ENCODE peak calls at places on chromosomes 16 and 17, in six cellular contexts. One of them, this sample, is unnamed. For H3K9me3, the result is how much of the 10 kb centered on the place peaks cover.

GRCh38 chr16:22962905-22963304 is 148.9 kb downstream of the HS3ST2 start:
- DNase-seq in CD4-positive, alpha-beta T cell: no peak
- DNase-seq in colonic mucosa: no peak
- DNase-seq in body of pancreas: no peak
- DNase-seq in heart left ventricle: no peak
- DNase-seq in heart right ventricle: no peak
- DNase-seq in this sample: no peak

GRCh38 chr16:25317732-25318316 is 60.2 kb upstream of the ZKSCAN2 start:
- DNase-seq in CD4-positive, alpha-beta T cell: no peak
- DNase-seq in colonic mucosa: no peak
- DNase-seq in body of pancreas: no peak
- DNase-seq in heart left ventricle: no peak
- DNase-seq in heart right ventricle: no peak
- DNase-seq in this sample: no peak

GRCh38 chr17:78174332-78174869 is 6.0 kb downstream of the SYNGR2 start:
- DNase-seq in CD4-positive, alpha-beta T cell: no peak
- DNase-seq in colonic mucosa: peak
- DNase-seq in body of pancreas: peak
- DNase-seq in heart left ventricle: peak
- DNase-seq in heart right ventricle: peak
- DNase-seq in this sample: no peak

GRCh38 chr17:49901460-49902331 is 53.8 kb upstream of the TAC4 start:
- DNase-seq in CD4-positive, alpha-beta T cell: no peak
- DNase-seq in colonic mucosa: no peak
- DNase-seq in body of pancreas: peak
- DNase-seq in heart left ventricle: no peak
- DNase-seq in heart right ventricle: no peak
- DNase-seq in this sample: no peak

GRCh38 chr17:44900894-44901293 is 1.6 kb upstream of the EFTUD2 start:
- DNase-seq in CD4-positive, alpha-beta T cell: no peak
- DNase-seq in colonic mucosa: no peak
- DNase-seq in body of pancreas: no peak
- DNase-seq in heart left ventricle: no peak
- DNase-seq in heart right ventricle: no peak
- DNase-seq in this sample: no peak

GRCh38 chr17:55451758-55452468 is 30.3 kb upstream of the MMD start:
- DNase-seq in CD4-positive, alpha-beta T cell: no peak
- DNase-seq in colonic mucosa: no peak
- DNase-seq in body of pancreas: no peak
- DNase-seq in heart left ventricle: no peak
- DNase-seq in heart right ventricle: no peak
- DNase-seq in this sample: no peak

GRCh38 chr17:5035356-5035755 is at the start of gene SLC52A1:
- DNase-seq in CD4-positive, alpha-beta T cell: no peak
- DNase-seq in colonic mucosa: peak
- DNase-seq in body of pancreas: no peak
- DNase-seq in heart left ventricle: no peak
- DNase-seq in heart right ventricle: no peak
- DNase-seq in this sample: no peak

GRCh38 chr17:79154446-79154845 is 79.8 kb downstream of the ENGASE start:
- DNase-seq in CD4-positive, alpha-beta T cell: no peak
- DNase-seq in colonic mucosa: no peak
- DNase-seq in body of pancreas: peak
- DNase-seq in heart left ventricle: peak
- DNase-seq in heart right ventricle: peak
- DNase-seq in this sample: no peak

GRCh38 chr17:57577751-57578607 is 167.1 kb downstream of the CCDC182 start:
- DNase-seq in CD4-positive, alpha-beta T cell: no peak
- DNase-seq in colonic mucosa: peak
- DNase-seq in body of pancreas: no peak
- DNase-seq in heart left ventricle: no peak
- DNase-seq in heart right ventricle: no peak
- DNase-seq in this sample: no peak

GRCh38 chr17:15134363-15134762 is 130.8 kb downstream of the PMP22 start:
- DNase-seq in CD4-positive, alpha-beta T cell: no peak
- DNase-seq in colonic mucosa: no peak
- DNase-seq in body of pancreas: no peak
- DNase-seq in heart left ventricle: no peak
- DNase-seq in heart right ventricle: no peak
- DNase-seq in this sample: no peak

GRCh38 chr17:4941027-4941610 is 1.1 kb downstream of the RNF167 start:
- DNase-seq in CD4-positive, alpha-beta T cell: no peak
- DNase-seq in colonic mucosa: no peak
- DNase-seq in body of pancreas: no peak
- DNase-seq in heart left ventricle: no peak
- DNase-seq in heart right ventricle: no peak
- DNase-seq in this sample: no peak

GRCh38 chr16:3444032-3444388 is 530 bp downstream of the NAA60 start:
- DNase-seq in CD4-positive, alpha-beta T cell: no peak
- DNase-seq in colonic mucosa: peak
- DNase-seq in body of pancreas: no peak
- DNase-seq in heart left ventricle: no peak
- DNase-seq in heart right ventricle: no peak
- DNase-seq in this sample: no peak

GRCh38 chr17:62751350-62751691 is 56.8 kb downstream of the MARCHF10 start:
- DNase-seq in CD4-positive, alpha-beta T cell: no peak
- DNase-seq in colonic mucosa: no peak
- DNase-seq in body of pancreas: no peak
- DNase-seq in heart left ventricle: no peak
- DNase-seq in heart right ventricle: no peak
- DNase-seq in this sample: no peak
- H3K9me3 ChIP-seq in CD4-positive, alpha-beta T cell: under half
- H3K9me3 ChIP-seq in colonic mucosa: under half
- H3K9me3 ChIP-seq in body of pancreas: under half
- H3K9me3 ChIP-seq in heart left ventricle: under half
- H3K9me3 ChIP-seq in heart right ventricle: under half
- H3K9me3 ChIP-seq in this sample: under half

GRCh38 chr16:72313903-72314302 is 141.9 kb upstream of the PMFBP1 start:
- DNase-seq in CD4-positive, alpha-beta T cell: no peak
- DNase-seq in colonic mucosa: no peak
- DNase-seq in body of pancreas: no peak
- DNase-seq in heart left ventricle: no peak
- DNase-seq in heart right ventricle: no peak
- DNase-seq in this sample: no peak

GRCh38 chr16:72309001-72309400 is 137.0 kb upstream of the PMFBP1 start:
- DNase-seq in CD4-positive, alpha-beta T cell: no peak
- DNase-seq in colonic mucosa: no peak
- DNase-seq in body of pancreas: peak
- DNase-seq in heart left ventricle: no peak
- DNase-seq in heart right ventricle: no peak
- DNase-seq in this sample: no peak

GRCh38 chr16:72308396-72308795 is 136.4 kb upstream of the PMFBP1 start:
- DNase-seq in CD4-positive, alpha-beta T cell: no peak
- DNase-seq in colonic mucosa: no peak
- DNase-seq in body of pancreas: no peak
- DNase-seq in heart left ventricle: no peak
- DNase-seq in heart right ventricle: no peak
- DNase-seq in this sample: no peak

GRCh38 chr16:72311426-72311825 is 139.5 kb upstream of the PMFBP1 start:
- DNase-seq in CD4-positive, alpha-beta T cell: no peak
- DNase-seq in colonic mucosa: no peak
- DNase-seq in body of pancreas: no peak
- DNase-seq in heart left ventricle: no peak
- DNase-seq in heart right ventricle: no peak
- DNase-seq in this sample: no peak

GRCh38 chr16:72312862-72313261 is 140.9 kb upstream of the PMFBP1 start:
- DNase-seq in CD4-positive, alpha-beta T cell: no peak
- DNase-seq in colonic mucosa: no peak
- DNase-seq in body of pancreas: no peak
- DNase-seq in heart left ventricle: no peak
- DNase-seq in heart right ventricle: no peak
- DNase-seq in this sample: no peak
- H3K9me3 ChIP-seq in CD4-positive, alpha-beta T cell: under half
- H3K9me3 ChIP-seq in colonic mucosa: under half
- H3K9me3 ChIP-seq in body of pancreas: under half
- H3K9me3 ChIP-seq in heart left ventricle: under half
- H3K9me3 ChIP-seq in heart right ventricle: under half
- H3K9me3 ChIP-seq in this sample: under half

GRCh38 chr17:16552637-16553045 is 16.4 kb downstream of the ZNF287 start:
- DNase-seq in CD4-positive, alpha-beta T cell: no peak
- DNase-seq in colonic mucosa: no peak
- DNase-seq in body of pancreas: no peak
- DNase-seq in heart left ventricle: no peak
- DNase-seq in heart right ventricle: no peak
- DNase-seq in this sample: no peak
- H3K9me3 ChIP-seq in CD4-positive, alpha-beta T cell: half or more
- H3K9me3 ChIP-seq in colonic mucosa: under half
- H3K9me3 ChIP-seq in body of pancreas: under half
- H3K9me3 ChIP-seq in heart left ventricle: half or more
- H3K9me3 ChIP-seq in heart right ventricle: half or more
- H3K9me3 ChIP-seq in this sample: under half

DNA sequence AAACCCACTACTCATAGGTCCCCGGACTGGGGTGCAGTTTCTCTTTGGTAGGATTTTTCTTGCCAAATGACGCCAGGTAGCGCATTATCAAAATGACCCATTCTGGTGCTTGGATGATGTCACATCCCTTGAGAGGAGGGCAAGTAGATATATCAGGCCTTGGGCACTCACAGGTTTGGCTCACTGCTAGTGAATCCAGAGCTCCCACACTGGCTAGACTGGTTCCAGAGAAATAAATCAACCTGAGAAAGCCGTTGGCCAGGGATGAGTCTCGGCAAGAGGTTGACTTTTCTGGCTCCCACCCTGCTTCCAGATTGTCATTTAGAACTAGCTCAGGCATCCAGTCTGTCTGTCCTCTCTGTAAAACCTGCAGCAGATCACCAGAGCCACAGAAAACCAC is 188.4 kb upstream of the MAF start:
- DNase-seq in CD4-positive, alpha-beta T cell: no peak
- DNase-seq in colonic mucosa: no peak
- DNase-seq in body of pancreas: no peak
- DNase-seq in heart left ventricle: no peak
- DNase-seq in heart right ventricle: no peak
- DNase-seq in this sample: no peak
- H3K9me3 ChIP-seq in CD4-positive, alpha-beta T cell: under half
- H3K9me3 ChIP-seq in colonic mucosa: under half
- H3K9me3 ChIP-seq in body of pancreas: under half
- H3K9me3 ChIP-seq in heart left ventricle: under half
- H3K9me3 ChIP-seq in heart right ventricle: under half
- H3K9me3 ChIP-seq in this sample: under half

DNA sequence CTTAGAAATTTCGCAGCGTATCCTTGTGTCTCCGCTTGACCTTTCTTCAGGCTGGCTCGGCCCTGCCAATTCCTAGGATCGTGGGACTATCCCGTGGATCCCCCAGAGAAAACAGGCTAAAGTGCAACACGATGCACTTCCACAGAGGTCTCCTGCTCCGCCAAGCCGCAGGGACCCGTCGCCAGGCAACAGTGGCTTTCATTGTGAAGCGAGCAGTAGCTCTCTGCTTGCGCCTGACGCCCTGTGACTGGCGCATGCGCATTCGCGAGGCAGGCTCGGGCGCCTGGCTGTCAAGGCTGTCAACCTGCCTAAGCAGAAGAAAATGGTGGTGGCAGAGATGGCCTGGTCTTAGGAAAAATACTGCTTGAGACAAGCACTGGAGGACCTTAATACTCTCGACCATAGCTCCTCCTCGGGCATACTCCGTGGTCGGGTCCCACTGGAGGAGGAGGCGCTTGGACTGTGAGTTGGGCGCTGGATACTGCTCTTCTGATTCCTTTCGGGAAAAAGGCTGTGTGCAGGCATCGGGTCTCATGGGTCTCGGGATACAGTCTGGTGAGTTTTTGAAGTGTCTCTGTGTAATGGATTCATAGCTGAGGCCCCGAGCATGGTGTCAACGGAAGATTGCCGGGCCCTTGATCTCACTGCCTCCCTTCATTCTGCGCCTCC is 2336.1 kb downstream of the TP53TG3F start:
- DNase-seq in CD4-positive, alpha-beta T cell: no peak
- DNase-seq in colonic mucosa: no peak
- DNase-seq in body of pancreas: no peak
- DNase-seq in heart left ventricle: no peak
- DNase-seq in heart right ventricle: peak
- DNase-seq in this sample: no peak
- H3K9me3 ChIP-seq in CD4-positive, alpha-beta T cell: under half
- H3K9me3 ChIP-seq in colonic mucosa: under half
- H3K9me3 ChIP-seq in body of pancreas: under half
- H3K9me3 ChIP-seq in heart left ventricle: under half
- H3K9me3 ChIP-seq in heart right ventricle: under half
- H3K9me3 ChIP-seq in this sample: under half

GRCh38 chr16:852451-853185 is 52.1 kb upstream of the GNG13 start:
- DNase-seq in CD4-positive, alpha-beta T cell: no peak
- DNase-seq in colonic mucosa: no peak
- DNase-seq in body of pancreas: no peak
- DNase-seq in heart left ventricle: no peak
- DNase-seq in heart right ventricle: no peak
- DNase-seq in this sample: no peak

GRCh38 chr16:853981-854807 is 53.7 kb upstream of the GNG13 start:
- DNase-seq in CD4-positive, alpha-beta T cell: no peak
- DNase-seq in colonic mucosa: no peak
- DNase-seq in body of pancreas: no peak
- DNase-seq in heart left ventricle: no peak
- DNase-seq in heart right ventricle: no peak
- DNase-seq in this sample: no peak

GRCh38 chr16:854808-855410 is 54.4 kb upstream of the GNG13 start:
- DNase-seq in CD4-positive, alpha-beta T cell: no peak
- DNase-seq in colonic mucosa: no peak
- DNase-seq in body of pancreas: no peak
- DNase-seq in heart left ventricle: no peak
- DNase-seq in heart right ventricle: no peak
- DNase-seq in this sample: no peak

GRCh38 chr16:851871-852270 is 51.3 kb upstream of the GNG13 start:
- DNase-seq in CD4-positive, alpha-beta T cell: no peak
- DNase-seq in colonic mucosa: no peak
- DNase-seq in body of pancreas: no peak
- DNase-seq in heart left ventricle: no peak
- DNase-seq in heart right ventricle: no peak
- DNase-seq in this sample: no peak

DNA sequence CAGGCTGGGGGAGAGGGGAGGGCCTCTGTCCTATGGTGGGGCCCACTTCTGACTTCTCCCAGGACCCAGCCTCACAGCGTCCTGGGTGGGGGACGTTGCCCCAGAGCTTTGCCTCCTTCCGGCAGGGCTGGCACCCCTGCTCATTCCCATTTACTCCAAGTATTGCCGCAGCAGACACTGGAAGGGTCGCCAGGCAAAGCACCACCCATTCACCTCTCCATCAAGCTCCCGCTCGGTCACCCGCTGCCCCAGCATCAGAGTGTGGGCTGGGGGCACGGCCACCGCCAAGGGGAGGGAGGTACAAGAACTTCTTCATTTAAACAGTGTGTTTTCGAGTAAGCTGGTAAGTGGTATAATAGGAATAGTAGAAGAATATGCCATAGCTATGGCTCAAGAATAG is 52.8 kb upstream of the GNG13 start:
- DNase-seq in CD4-positive, alpha-beta T cell: no peak
- DNase-seq in colonic mucosa: no peak
- DNase-seq in body of pancreas: no peak
- DNase-seq in heart left ventricle: no peak
- DNase-seq in heart right ventricle: no peak
- DNase-seq in this sample: no peak
- H3K9me3 ChIP-seq in CD4-positive, alpha-beta T cell: under half
- H3K9me3 ChIP-seq in colonic mucosa: under half
- H3K9me3 ChIP-seq in body of pancreas: under half
- H3K9me3 ChIP-seq in heart left ventricle: under half
- H3K9me3 ChIP-seq in heart right ventricle: under half
- H3K9me3 ChIP-seq in this sample: under half

DNA sequence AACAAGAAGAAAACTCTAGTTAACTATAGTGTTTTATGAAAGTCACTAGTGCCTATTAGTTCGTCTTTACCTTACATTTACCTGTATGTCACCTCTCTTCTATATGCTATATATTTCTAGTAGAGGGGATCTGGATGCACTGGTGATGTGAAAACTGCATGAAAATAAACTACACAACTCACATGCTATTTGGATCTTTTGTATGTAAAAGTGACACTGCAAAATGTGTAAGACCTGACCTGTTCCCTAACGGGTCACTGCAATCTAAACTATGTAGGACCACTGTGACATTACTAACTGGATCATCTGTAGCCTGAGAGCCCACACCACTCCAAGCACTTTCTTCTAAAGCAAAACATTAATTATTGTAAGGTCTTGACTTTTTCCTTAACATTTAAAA is 1.7 kb downstream of the BLMH start:
- DNase-seq in CD4-positive, alpha-beta T cell: no peak
- DNase-seq in colonic mucosa: no peak
- DNase-seq in body of pancreas: no peak
- DNase-seq in heart left ventricle: no peak
- DNase-seq in heart right ventricle: no peak
- DNase-seq in this sample: no peak
- H3K9me3 ChIP-seq in CD4-positive, alpha-beta T cell: under half
- H3K9me3 ChIP-seq in colonic mucosa: under half
- H3K9me3 ChIP-seq in body of pancreas: under half
- H3K9me3 ChIP-seq in heart left ventricle: under half
- H3K9me3 ChIP-seq in heart right ventricle: under half
- H3K9me3 ChIP-seq in this sample: under half